ENCODE peak calls at places on chromosome 12, in nine cellular contexts. Q, Z, N, M, L, U, G, Y and B are unnamed samples.

GRCh38 chr12:64678835-64679234 is 68.5 kb downstream of the RASSF3 start:
- DNase-seq in Q (no peak), Z (no peak), N (no peak), M (no peak), L (no peak), U (no peak), G (no peak), Y (no peak), B (no peak)

GRCh38 chr12:57726151-57726883 is 12.2 kb downstream of the AGAP2 start:
- DNase-seq in Q (peak; percentile 51), Z (peak; percentile 75), N (peak; percentile 55), M (peak; percentile 75), L (peak; percentile 97), U (no peak), G (peak; percentile 14), Y (peak; percentile 89), B (peak; percentile 97)

GRCh38 chr12:53999596-54000104 is 311 bp upstream of the HOXC9 start:
- DNase-seq in Q (peak; percentile 84), Z (no peak), N (no peak), M (peak; percentile 72), L (peak; percentile 82), U (peak; percentile 84), G (no peak), Y (peak; percentile 50), B (peak; percentile 80)

GRCh38 chr12:24012528-24012927 is 63.1 kb upstream of the SOX5 start:
- DNase-seq in Q (no peak), Z (no peak), N (no peak), M (no peak), L (no peak), U (no peak), G (no peak), Y (no peak), B (no peak)

GRCh38 chr12:80211671-80212070 is 112.3 kb downstream of the OTOGL start:
- DNase-seq in Q (no peak), Z (no peak), N (no peak), M (no peak), L (no peak), U (no peak), G (no peak), Y (no peak), B (no peak)

GRCh38 chr12:108269224-108269623 is 69.9 kb downstream of the CMKLR1 start:
- DNase-seq in Q (no peak), Z (no peak), N (no peak), M (no peak), L (no peak), U (no peak), G (no peak), Y (no peak), B (no peak)

GRCh38 chr12:13000935-13001724 is 1.1 kb upstream of the HEBP1 start:
- DNase-seq in Q (peak; percentile 20), Z (peak; percentile 66), N (peak; percentile 59), M (peak; percentile 68), L (peak; percentile 86), U (no peak), G (peak; percentile 41), Y (peak; percentile 63), B (peak; percentile 54)

GRCh38 chr12:2403221-2403976 is 350.6 kb downstream of the CACNA1C start:
- DNase-seq in Q (no peak), Z (no peak), N (no peak), M (no peak), L (no peak), U (no peak), G (no peak), Y (no peak), B (no peak)

GRCh38 chr12:102301547-102301946 is 103.9 kb upstream of the PMCH start:
- DNase-seq in Q (no peak), Z (no peak), N (no peak), M (no peak), L (no peak), U (no peak), G (no peak), Y (no peak), B (no peak)

GRCh38 chr12:27614866-27615265 is 81.4 kb upstream of the REP15 start:
- DNase-seq in Q (no peak), Z (no peak), N (no peak), M (no peak), L (no peak), U (no peak), G (no peak), Y (no peak), B (no peak)

DNA sequence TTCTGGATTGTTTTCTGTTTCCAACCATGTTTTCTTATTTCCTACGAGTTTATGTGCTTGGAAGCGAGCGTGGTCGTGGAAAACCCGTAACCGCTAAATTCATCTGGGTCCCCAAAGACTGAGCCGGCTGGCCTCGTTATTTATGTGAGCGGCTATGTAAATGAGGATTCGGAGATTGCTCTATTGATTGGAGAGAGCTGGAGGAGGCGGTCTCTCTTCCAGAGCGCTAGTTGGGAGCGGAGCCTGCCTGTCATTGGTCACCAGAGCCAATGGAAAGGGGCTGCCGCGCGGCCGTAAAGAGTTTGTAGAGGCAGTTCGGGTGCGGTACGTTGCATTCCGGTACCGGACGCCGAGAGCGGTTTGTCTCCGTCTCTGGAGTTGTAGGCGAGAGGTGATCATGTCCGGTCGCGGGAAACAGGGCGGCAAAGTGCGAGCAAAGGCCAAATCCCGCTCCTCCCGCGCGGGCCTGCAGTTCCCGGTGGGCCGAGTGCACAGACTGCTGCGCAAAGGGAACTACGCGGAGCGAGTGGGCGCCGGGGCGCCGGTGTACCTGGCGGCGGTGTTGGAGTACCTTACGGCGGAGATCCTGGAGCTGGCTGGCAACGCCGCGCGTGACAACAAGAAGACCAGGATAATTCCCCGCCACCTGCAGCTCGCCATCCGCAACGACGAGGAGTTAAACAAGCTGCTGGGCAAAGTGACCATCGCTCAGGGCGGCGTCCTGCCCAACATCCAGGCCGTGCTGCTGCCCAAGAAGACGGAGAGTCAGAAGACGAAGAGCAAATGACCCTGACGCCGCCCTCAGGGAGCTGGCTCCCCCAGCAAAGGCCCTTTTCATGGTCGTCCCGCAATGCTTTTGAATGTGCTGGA is 29.0 kb downstream of the WBP11 start:
- DNase-seq in Q (peak; percentile 96), Z (peak; percentile 95), N (peak; percentile 97), M (peak; percentile 95), L (peak; percentile 97), U (peak; percentile 96), G (peak; percentile 72), Y (peak; percentile 98), B (no peak)
- TF ChIP-seq POLR2A in Q (peak; percentile 91), Z (peak; percentile 96), N (peak; percentile 97), M (peak; percentile 97), L (peak; percentile 97), U (peak; percentile 98), G (peak; percentile 91), Y (peak; percentile 97), B (no peak)

GRCh38 chr12:6338955-6339761 is 2.7 kb downstream of the TNFRSF1A start:
- DNase-seq in Q (no peak), Z (no peak), N (no peak), M (no peak), L (no peak), U (no peak), G (no peak), Y (no peak), B (no peak)

GRCh38 chr12:6335451-6336078 is 6.3 kb downstream of the TNFRSF1A start:
- DNase-seq in Q (peak; percentile 83), Z (peak; percentile 80), N (peak; percentile 73), M (peak; percentile 76), L (peak; percentile 86), U (peak; percentile 62), G (peak; percentile 94), Y (peak; percentile 91), B (no peak)

GRCh38 chr12:6337958-6338406 is 3.9 kb downstream of the TNFRSF1A start:
- DNase-seq in Q (no peak), Z (no peak), N (no peak), M (no peak), L (no peak), U (no peak), G (no peak), Y (peak; percentile 65), B (no peak)

GRCh38 chr12:6336079-6336858 is 5.6 kb downstream of the TNFRSF1A start:
- DNase-seq in Q (peak; percentile 96), Z (peak; percentile 91), N (peak; percentile 98), M (peak; percentile 97), L (peak; percentile 99), U (peak; percentile 90), G (no peak), Y (peak; percentile 97), B (peak; percentile 93)

DNA sequence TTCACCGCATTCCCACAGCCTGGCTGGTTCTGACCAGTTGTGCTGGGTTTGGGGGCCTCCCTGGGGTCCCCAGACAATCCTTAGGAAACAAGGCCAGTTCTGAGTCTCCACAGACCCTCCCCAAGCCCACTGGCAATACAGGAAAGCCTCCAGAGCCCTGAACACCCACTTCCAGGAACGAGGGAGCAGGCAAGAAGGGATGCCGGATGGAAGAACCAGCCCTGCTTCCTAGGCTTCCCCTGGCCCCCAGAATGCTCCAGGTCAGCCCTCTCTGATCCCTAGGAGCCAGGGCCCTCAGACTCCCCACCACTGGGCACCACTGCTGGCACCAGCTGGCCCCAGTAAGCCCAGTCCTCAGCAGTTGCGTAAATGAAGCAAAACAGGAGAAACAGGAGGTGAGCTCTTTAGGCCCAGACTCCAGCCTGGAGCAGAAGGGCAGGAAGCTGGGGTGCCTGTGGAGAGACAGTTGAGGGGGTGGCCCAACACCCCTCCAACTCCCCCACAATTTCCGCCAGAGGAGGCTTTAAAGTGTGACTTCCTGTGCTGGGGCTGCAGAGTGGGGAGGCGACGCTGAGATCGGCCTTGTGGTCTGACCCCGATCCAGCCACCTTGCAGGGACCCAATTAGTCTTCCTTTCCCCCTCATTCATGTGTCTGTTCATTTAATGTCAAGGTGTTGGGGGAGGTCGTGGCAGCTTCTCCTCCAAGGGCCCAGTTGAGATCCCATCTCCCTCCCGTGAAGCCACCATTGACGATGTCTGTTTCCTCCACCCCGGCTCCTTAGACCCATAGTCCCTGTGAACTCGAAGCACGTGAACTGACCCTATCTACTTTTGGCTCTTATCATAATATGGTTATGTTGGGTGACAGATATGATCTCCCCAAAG is 4.8 kb downstream of the TNFRSF1A start:
- DNase-seq in Q (no peak), Z (no peak), N (no peak), M (no peak), L (no peak), U (no peak), G (no peak), Y (no peak), B (no peak)
- TF ChIP-seq POLR2A in Q (no peak), Z (no peak), N (no peak), M (no peak), L (no peak), U (no peak), G (no peak), Y (peak; percentile 10), B (no peak)

GRCh38 chr12:100200450-100201181 is at the start of gene ACTR6:
- DNase-seq in Q (peak; percentile 91), Z (peak; percentile 96), N (peak; percentile 96), M (peak; percentile 96), L (peak; percentile 93), U (peak; percentile 97), G (peak; percentile 61), Y (peak; percentile 97), B (peak; percentile 69)
- TF ChIP-seq POLR2A in Q (no peak), Z (no peak), N (peak; percentile 67), M (peak; percentile 35), L (peak; percentile 57), U (peak; percentile 37), G (peak; percentile 74), Y (peak; percentile 49), B (peak; percentile 59)

DNA sequence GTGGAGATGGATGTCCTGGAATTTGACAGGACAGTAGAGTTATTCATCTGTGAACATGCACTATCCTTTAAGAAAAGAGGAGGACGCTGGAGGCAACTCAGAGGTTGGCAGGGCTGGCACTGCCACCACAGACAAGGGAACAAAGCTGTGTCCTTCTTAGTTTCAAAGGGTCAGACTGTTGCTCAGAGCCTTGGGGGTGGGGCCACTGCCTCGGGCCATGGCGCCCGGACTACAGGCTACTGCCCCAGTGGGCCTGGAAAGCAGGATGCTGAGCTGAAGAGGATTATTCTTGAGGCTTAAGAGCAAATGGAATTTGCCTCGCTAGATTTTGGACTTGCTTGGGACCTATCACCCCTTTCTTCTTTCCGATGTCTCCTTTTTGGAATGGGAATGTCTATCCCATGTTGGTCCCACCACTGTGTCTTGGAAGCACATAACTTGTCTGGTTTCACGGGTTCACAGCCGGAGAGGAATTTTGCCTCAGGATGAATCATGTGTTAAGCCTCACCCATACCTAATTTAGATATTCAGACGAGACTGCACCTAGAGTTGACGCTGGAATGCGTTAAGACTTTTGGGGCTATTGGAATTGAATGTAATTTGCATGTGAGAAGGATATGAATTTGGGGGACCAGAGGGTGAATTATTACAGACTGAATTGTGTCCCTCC is 114.8 kb upstream of the RFLNA start:
- DNase-seq in Q (no peak), Z (no peak), N (no peak), M (no peak), L (no peak), U (no peak), G (no peak), Y (no peak), B (no peak)
- TF ChIP-seq POLR2A in Q (no peak), Z (no peak), N (no peak), M (no peak), L (no peak), U (no peak), G (no peak), Y (no peak), B (no peak)